ENCODE peak calls at places on chromosomes 3 and 15, in eight cellular contexts. X, T, G, E, Z, J, A and V are unnamed samples.

GRCh38 chr15:75050283-75050682 is 26.9 kb downstream of the PPCDC start:
- DNase-seq in X (no peak), T (no peak), G (no peak), E (no peak), Z (no peak), J (no peak), A (no peak), V (no peak)

GRCh38 chr3:72319202-72320095 is 528.8 kb downstream of the SHQ1 start:
- DNase-seq in X (no peak), T (peak), G (no peak), E (peak), Z (peak), J (no peak), A (peak), V (no peak)

GRCh38 chr3:197335428-197336132 is 37.2 kb upstream of the DLG1 start:
- DNase-seq in X (no peak), T (no peak), G (peak), E (no peak), Z (no peak), J (no peak), A (no peak), V (no peak)

GRCh38 chr3:30501526-30501925 is 104.9 kb upstream of the TGFBR2 start:
- DNase-seq in X (no peak), T (no peak), G (no peak), E (no peak), Z (no peak), J (no peak), A (no peak), V (no peak)

GRCh38 chr3:17079933-17080332 is 195.2 kb downstream of the PLCL2 start:
- DNase-seq in X (no peak), T (no peak), G (no peak), E (no peak), Z (no peak), J (no peak), A (no peak), V (no peak)

GRCh38 chr3:128378631-128379347 is 87.9 kb downstream of the DNAJB8 start:
- DNase-seq in X (no peak), T (peak), G (no peak), E (no peak), Z (peak), J (no peak), A (peak), V (no peak)

GRCh38 chr3:66121288-66121687 is 82.6 kb upstream of the MAGI1 start:
- DNase-seq in X (no peak), T (peak), G (no peak), E (peak), Z (no peak), J (no peak), A (peak), V (no peak)

GRCh38 chr3:175121225-175121624 is 262.1 kb downstream of the NAALADL2 start:
- DNase-seq in X (peak), T (no peak), G (peak), E (peak), Z (no peak), J (no peak), A (no peak), V (no peak)

GRCh38 chr3:150925751-150926201 is 20.5 kb upstream of the MINDY4B start:
- DNase-seq in X (peak), T (peak), G (peak), E (peak), Z (peak), J (peak), A (peak), V (peak)

GRCh38 chr15:36361351-36361870 is 218.0 kb upstream of the CDIN1 start:
- DNase-seq in X (no peak), T (peak), G (no peak), E (peak), Z (peak), J (no peak), A (peak), V (no peak)

GRCh38 chr15:99305761-99306505 is 54.7 kb downstream of the LRRC28 start:
- DNase-seq in X (peak), T (peak), G (no peak), E (peak), Z (peak), J (peak), A (peak), V (peak)

GRCh38 chr3:186789554-186790260 is 6.3 kb downstream of the EIF4A2 start:
- DNase-seq in X (no peak), T (peak), G (no peak), E (no peak), Z (no peak), J (no peak), A (peak), V (no peak)

GRCh38 chr3:12255393-12255792 is 33.5 kb upstream of the PPARG start:
- DNase-seq in X (no peak), T (no peak), G (no peak), E (no peak), Z (no peak), J (peak), A (no peak), V (no peak)

GRCh38 chr3:194139085-194139976 is 3.4 kb downstream of the HES1 start:
- DNase-seq in X (peak), T (peak), G (peak), E (peak), Z (peak), J (peak), A (peak), V (peak)

GRCh38 chr3:46187876-46188275 is 20.2 kb downstream of the CCR1 start:
- DNase-seq in X (no peak), T (peak), G (no peak), E (peak), Z (peak), J (no peak), A (no peak), V (no peak)

GRCh38 chr3:37741644-37742043 is 120.0 kb upstream of the CTDSPL start:
- DNase-seq in X (no peak), T (peak), G (no peak), E (peak), Z (peak), J (peak), A (no peak), V (peak)

GRCh38 chr3:188842628-188843027 is 329.1 kb upstream of the TPRG1 start:
- DNase-seq in X (no peak), T (peak), G (no peak), E (peak), Z (no peak), J (no peak), A (peak), V (no peak)

GRCh38 chr3:32340639-32341365 is 50.9 kb upstream of the CMTM7 start:
- DNase-seq in X (no peak), T (no peak), G (no peak), E (no peak), Z (no peak), J (peak), A (peak), V (no peak)

GRCh38 chr15:57559875-57560274 is 31.8 kb upstream of the MYZAP start:
- DNase-seq in X (peak), T (peak), G (peak), E (peak), Z (peak), J (peak), A (peak), V (peak)

GRCh38 chr15:79492065-79492464 is 59.9 kb downstream of the MINAR1 start:
- DNase-seq in X (no peak), T (no peak), G (no peak), E (no peak), Z (no peak), J (no peak), A (no peak), V (no peak)

GRCh38 chr3:123834631-123835030 is 49.5 kb downstream of the MYLK start:
- DNase-seq in X (no peak), T (peak), G (no peak), E (peak), Z (peak), J (no peak), A (peak), V (peak)

GRCh38 chr3:129950318-129951046 is 24.0 kb upstream of the TRH start:
- DNase-seq in X (no peak), T (no peak), G (no peak), E (no peak), Z (no peak), J (no peak), A (no peak), V (no peak)

GRCh38 chr15:89460048-89460447 is 36.3 kb downstream of the RHCG start:
- DNase-seq in X (no peak), T (no peak), G (no peak), E (no peak), Z (no peak), J (no peak), A (no peak), V (no peak)

DNA sequence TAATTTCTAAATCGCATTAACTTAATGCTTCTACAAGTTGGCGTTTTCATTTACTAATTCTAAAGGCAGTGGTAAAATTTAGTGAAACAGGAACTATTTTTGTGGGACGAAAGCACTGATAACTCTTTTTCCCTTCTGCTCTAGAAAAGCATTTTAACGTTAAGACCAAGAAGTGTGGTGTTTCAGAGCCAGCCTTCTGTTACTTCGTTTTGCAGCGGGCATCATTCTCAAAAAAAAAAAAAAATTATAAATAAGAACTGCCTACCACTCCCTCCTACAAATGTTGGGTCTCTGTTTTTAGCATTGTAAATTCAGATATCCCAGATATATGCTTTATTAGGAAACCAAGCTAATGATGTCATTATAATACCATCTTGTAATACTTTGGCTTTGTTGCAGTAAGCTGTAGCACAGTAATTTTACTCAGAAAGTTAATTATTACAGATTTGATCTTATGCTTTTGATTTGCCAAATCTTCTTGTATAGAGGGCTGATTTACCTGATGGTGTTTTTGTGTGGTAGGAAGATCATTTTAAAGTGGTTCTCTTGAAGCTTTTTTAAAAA is 1.6 kb downstream of the ATP11B start:
- DNase-seq in X (no peak), T (peak), G (no peak), E (peak), Z (no peak), J (no peak), A (no peak), V (no peak)
- H3K4me3 ChIP-seq in X (peak), T (peak), G (peak), E (peak), Z (peak), J (peak), A (peak), V (peak)

GRCh38 chr3:177358968-177359600 is 161.8 kb upstream of the TBL1XR1 start:
- DNase-seq in X (peak), T (no peak), G (peak), E (peak), Z (no peak), J (no peak), A (peak), V (peak)
- H3K4me3 ChIP-seq in X (peak), T (no peak), G (peak), E (peak), Z (no peak), J (peak), A (no peak), V (peak)

GRCh38 chr3:117700573-117701360 is 991.2 kb downstream of the TUSC7 start:
- DNase-seq in X (no peak), T (no peak), G (no peak), E (no peak), Z (no peak), J (no peak), A (no peak), V (no peak)
- H3K4me3 ChIP-seq in X (no peak), T (no peak), G (no peak), E (no peak), Z (no peak), J (no peak), A (no peak), V (no peak)

DNA sequence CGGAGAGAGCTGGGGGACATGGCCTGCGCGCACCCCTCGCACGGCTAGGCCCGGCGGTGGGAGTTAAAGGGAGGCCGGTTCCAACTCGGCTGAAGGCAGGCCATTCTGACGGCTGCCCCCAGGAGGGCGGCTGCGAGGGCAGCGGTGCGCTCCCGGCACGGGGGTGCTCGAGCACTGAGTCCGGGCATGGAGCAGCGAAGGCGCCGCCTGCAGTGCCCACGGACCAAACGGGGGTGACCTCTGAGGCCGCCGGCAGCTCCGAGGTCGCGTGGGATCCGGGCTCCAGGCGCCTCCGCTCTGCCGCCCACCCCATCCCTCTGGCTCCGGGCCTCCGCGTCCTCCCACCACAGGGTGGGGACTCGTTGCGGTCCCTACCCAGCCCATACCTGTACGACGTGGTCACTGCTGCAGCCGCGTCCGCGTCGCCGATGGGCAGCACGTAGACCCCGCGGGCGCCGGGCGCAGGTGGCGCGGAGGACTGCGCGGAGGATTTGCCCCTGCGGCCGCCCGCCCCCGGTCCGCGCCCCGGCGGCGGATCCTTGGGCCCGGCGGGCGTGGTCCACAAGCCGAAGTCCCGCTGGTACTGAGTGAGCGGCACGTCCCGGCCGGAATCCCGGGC is 507 bp downstream of the MAP6D1 start:
- DNase-seq in X (peak), T (no peak), G (peak), E (no peak), Z (no peak), J (no peak), A (no peak), V (peak)
- H3K4me3 ChIP-seq in X (peak), T (peak), G (peak), E (peak), Z (peak), J (no peak), A (peak), V (peak)

GRCh38 chr3:14879161-14879888 is 60.6 kb downstream of the FGD5 start:
- DNase-seq in X (peak), T (peak), G (peak), E (no peak), Z (peak), J (no peak), A (peak), V (peak)

GRCh38 chr3:14880486-14881179 is 61.9 kb downstream of the FGD5 start:
- DNase-seq in X (no peak), T (no peak), G (no peak), E (no peak), Z (no peak), J (no peak), A (no peak), V (no peak)

GRCh38 chr3:14875411-14876175 is 56.8 kb downstream of the FGD5 start:
- DNase-seq in X (no peak), T (no peak), G (peak), E (no peak), Z (no peak), J (no peak), A (no peak), V (no peak)

GRCh38 chr3:14876942-14877341 is 58.2 kb downstream of the FGD5 start:
- DNase-seq in X (no peak), T (peak), G (peak), E (peak), Z (peak), J (no peak), A (peak), V (no peak)

GRCh38 chr3:14877404-14877803 is 58.6 kb downstream of the FGD5 start:
- DNase-seq in X (no peak), T (no peak), G (no peak), E (no peak), Z (no peak), J (no peak), A (no peak), V (no peak)
- H3K4me3 ChIP-seq in X (no peak), T (no peak), G (no peak), E (no peak), Z (no peak), J (no peak), A (no peak), V (no peak)

DNA sequence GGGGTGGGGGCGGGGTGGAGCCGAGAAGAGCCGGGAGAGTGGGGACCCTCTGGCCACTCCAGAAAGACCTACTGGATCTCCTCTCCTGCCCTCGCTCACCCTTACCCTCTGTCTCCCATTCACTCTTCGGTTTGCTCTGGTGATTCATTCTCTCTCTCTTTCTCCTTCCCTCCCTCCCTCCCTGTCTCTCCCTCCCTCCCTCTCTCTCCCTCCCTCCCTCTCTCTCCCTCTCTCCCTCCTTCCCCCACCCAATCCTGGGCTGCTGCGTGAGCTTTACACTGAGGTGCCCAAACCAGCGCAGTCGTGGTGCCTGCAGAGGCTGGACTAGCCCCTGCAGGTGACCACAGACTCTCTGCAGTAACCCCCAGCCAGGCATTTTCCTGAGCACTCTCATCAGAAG is 32.2 kb upstream of the ADAMTS17 start:
- DNase-seq in X (peak), T (no peak), G (peak), E (no peak), Z (no peak), J (no peak), A (no peak), V (no peak)
- H3K4me3 ChIP-seq in X (peak), T (no peak), G (no peak), E (no peak), Z (no peak), J (no peak), A (no peak), V (no peak)

DNA sequence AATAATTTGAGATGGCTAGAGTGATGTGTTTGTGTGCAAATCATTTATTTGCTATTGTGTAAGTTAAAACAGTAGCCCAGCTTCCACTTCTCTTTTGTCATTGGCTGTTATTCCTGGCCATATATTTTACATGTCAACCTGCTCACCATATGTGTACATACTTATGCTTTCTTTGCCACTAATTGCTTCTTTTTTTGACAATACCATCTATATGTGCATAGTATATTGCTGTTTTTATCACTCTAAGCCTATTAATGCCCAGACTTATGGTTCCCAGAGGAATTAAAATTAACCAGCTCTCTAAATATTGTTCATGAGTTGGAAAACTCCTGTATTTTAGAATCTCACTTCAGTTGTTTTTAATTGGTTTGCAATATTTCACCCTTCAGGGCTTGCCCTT is 428.9 kb downstream of the MECOM start:
- DNase-seq in X (no peak), T (no peak), G (no peak), E (no peak), Z (no peak), J (no peak), A (no peak), V (peak)
- H3K4me3 ChIP-seq in X (no peak), T (no peak), G (no peak), E (no peak), Z (no peak), J (no peak), A (no peak), V (no peak)

DNA sequence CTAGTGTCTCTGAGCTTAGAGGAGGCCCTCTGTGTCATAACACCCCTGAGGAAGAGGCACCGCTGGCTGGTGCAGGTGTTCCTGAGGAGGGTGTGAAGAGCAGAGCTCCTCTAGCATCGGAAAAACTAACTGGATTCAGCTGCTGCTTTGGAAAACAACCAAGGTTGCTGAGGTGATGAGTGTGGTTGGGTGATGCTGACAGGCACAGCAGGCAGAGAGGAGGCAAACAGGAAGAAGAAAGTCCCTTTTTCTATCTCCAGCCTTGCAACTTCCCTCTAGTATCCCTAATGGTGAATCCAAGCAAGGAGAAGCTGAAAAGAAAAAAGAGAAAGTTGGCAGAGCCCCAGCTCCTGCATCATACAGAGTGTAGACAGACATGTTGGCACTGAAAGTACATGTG is 3.8 kb upstream of the OR4F15 start:
- DNase-seq in X (no peak), T (peak), G (no peak), E (no peak), Z (no peak), J (no peak), A (no peak), V (no peak)
- H3K4me3 ChIP-seq in X (no peak), T (no peak), G (no peak), E (no peak), Z (no peak), J (no peak), A (no peak), V (no peak)

DNA sequence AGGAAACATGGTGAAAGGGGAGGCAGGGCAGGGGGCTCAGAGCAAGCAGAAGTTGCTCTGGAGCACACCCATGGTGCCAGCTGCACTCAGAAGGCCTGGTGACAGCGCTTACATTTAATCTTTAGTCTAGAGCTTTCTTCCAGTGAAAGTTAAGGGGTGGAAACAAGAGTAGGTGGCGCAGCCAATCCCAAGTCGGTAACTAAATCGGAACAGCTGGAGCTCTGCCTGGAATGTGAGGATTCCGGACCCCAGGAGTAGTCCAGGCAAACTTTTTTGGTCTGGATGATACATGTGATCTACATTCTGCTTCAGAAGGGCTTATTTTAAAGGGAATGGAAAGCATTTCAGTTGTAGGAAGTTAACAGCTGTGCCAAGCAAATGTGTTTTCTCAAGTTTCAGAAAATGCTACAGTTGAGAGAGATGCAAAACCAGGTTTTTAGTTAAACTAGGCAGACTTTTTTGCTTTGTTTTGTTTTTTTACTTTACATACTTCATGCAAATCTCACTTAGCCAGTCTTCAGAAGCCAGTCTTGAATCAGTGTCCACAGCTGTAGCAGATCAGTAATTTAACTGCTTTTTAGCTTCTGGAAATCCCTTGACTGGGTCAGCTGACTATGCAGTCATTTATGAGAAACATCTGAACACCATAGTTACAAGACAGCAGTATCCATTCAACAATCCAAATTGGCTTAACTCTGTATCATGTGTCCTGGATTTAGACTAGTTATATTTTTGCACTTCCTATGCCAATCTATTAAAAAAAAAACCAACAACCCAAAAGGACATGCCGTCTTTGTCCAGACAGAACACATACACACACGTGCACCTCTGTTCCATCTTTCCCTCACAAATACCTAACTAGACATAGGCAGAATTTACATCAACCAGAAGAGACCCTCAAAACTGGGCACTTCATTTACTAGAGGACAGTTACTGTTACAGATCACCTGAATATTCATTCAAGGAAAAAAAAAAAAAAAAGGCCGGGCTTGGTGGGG is 33.2 kb downstream of the ZNF106 start:
- DNase-seq in X (peak), T (peak), G (peak), E (peak), Z (peak), J (no peak), A (peak), V (peak)
- H3K4me3 ChIP-seq in X (peak), T (peak), G (peak), E (no peak), Z (peak), J (no peak), A (peak), V (peak)